ENCODE peak calls at places on chromosomes 6 and 20, in nine cellular contexts. I is caudate nucleus; D is neuronal stem cell; B is mesendoderm; G is CD8-positive, alpha-beta T cell; K is cerebellar cortex; X is BJ; F is activated naive CD8-positive, alpha-beta T cell treated with anti-CD3 and anti-CD28 coated beads, Interleukin-2, amount 50 U/mL, for 24 hours; N is stimulated activated CD8-positive, alpha-beta memory T cell treated with anti-CD3 and anti-CD28 coated beads, Interleukin-7, amount 100 ng/mL, for 1 hour. C is an unnamed sample.

GRCh38 chr20:47066484-47067270 is 172.0 kb downstream of the EYA2 start:
- DNase-seq in N (no peak), G (no peak), X (no peak), B (no peak), I (no peak), F (no peak), K (no peak), D (no peak), C (no peak)

GRCh38 chr6:72825265-72825918 is 203.5 kb downstream of the KCNQ5 start:
- DNase-seq in N (no peak), G (no peak), X (no peak), B (peak), D (no peak), K (no peak), I (no peak), F (no peak), C (peak)

GRCh38 chr6:55694148-55694547 is 115.2 kb upstream of the HMGCLL1 start:
- DNase-seq in N (no peak), F (no peak), B (peak), D (peak), K (no peak), X (peak), G (no peak), I (no peak), C (peak)

GRCh38 chr6:144595266-144595665 is 310.1 kb downstream of the UTRN start:
- DNase-seq in B (no peak), F (no peak), X (no peak), I (no peak), D (no peak), N (no peak), K (no peak), G (no peak), C (no peak)

GRCh38 chr20:44002861-44003260 is 88.2 kb downstream of the TOX2 start:
- DNase-seq in D (no peak), G (no peak), X (no peak), K (no peak), B (no peak), F (no peak), N (no peak), I (no peak), C (no peak)

GRCh38 chr6:56073315-56073714 is 174.1 kb downstream of the COL21A1 start:
- DNase-seq in N (no peak), F (no peak), I (no peak), X (no peak), D (no peak), K (no peak), G (no peak), B (no peak), C (peak)

GRCh38 chr20:57770852-57771746 is 61.3 kb upstream of the PMEPA1 start:
- DNase-seq in X (no peak), G (no peak), F (no peak), I (no peak), D (no peak), N (no peak), B (no peak), K (no peak), C (no peak)

GRCh38 chr6:125554456-125554855 is 195.0 kb upstream of the HEY2 start:
- DNase-seq in K (no peak), N (no peak), G (no peak), D (no peak), F (no peak), X (no peak), I (no peak), B (no peak), C (peak)

GRCh38 chr6:150717419-150717818 is 117.7 kb downstream of the PLEKHG1 start:
- DNase-seq in F (no peak), X (no peak), K (no peak), I (no peak), B (peak), G (no peak), N (no peak), D (no peak), C (no peak)

GRCh38 chr6:168249746-168250145 is 69.8 kb downstream of the DACT2 start:
- DNase-seq in K (no peak), I (no peak), D (no peak), F (no peak), G (no peak), B (no peak), X (no peak), N (no peak), C (no peak)

GRCh38 chr20:50304883-50305635 is 114.4 kb downstream of the CEBPB start:
- DNase-seq in D (no peak), N (no peak), X (peak), I (no peak), K (no peak), F (no peak), G (no peak), B (no peak), C (peak)

GRCh38 chr6:52233975-52234823 is 10.1 kb downstream of the IL17F start:
- DNase-seq in G (no peak), I (no peak), K (peak), F (peak), D (peak), B (peak), X (peak), N (no peak), C (peak)

GRCh38 chr20:62158088-62158400 is 14.5 kb downstream of the SS18L1 start:
- DNase-seq in N (no peak), B (no peak), G (no peak), F (no peak), D (no peak), I (no peak), X (no peak), K (no peak), C (no peak)

GRCh38 chr20:62236674-62236996 is 1.7 kb upstream of the OSBPL2 start:
- DNase-seq in K (no peak), N (no peak), X (no peak), G (no peak), B (peak), I (no peak), F (no peak), D (peak), C (no peak)